ENCODE peak calls at places on chromosome 21, in six cellular contexts. O is uterus; S is lower leg skin; R is H7; E is CD8-positive, alpha-beta memory T cell; M is BE2C. Y is an unnamed sample.
A peak's percentile ranks its signal among the peaks of the same experiment; 100 is the strongest.

GRCh38 chr21:17467392-17467791 is 45.5 kb upstream of the CXADR start:
- DNase-seq in O (no peak), S (no peak), R (no peak), E (no peak), M (no peak), Y (no peak)

GRCh38 chr21:38915546-38915945 is 109.8 kb downstream of the ETS2 start:
- DNase-seq in O (no peak), S (peak; percentile 32), R (no peak), E (no peak), M (no peak), Y (no peak)

GRCh38 chr21:37257967-37258877 is 8.9 kb downstream of the VPS26C start:
- DNase-seq in O (peak; percentile 31), S (no peak), R (peak; percentile 80), E (peak; percentile 80), M (peak; percentile 68), Y (no peak)

GRCh38 chr21:23887709-23888303 is 1719.5 kb downstream of the MRPL39 start:
- DNase-seq in O (no peak), S (no peak), R (no peak), E (peak; percentile 51), M (no peak), Y (no peak)

GRCh38 chr21:17903929-17904639 is 84.9 kb upstream of the C21orf91 start:
- DNase-seq in O (no peak), S (no peak), R (no peak), E (no peak), M (no peak), Y (no peak)

GRCh38 chr21:36989699-36990507 is 16.6 kb upstream of the RIPPLY3 start:
- DNase-seq in O (peak; percentile 91), S (peak; percentile 97), R (peak; percentile 99), E (peak; percentile 90), M (peak; percentile 95), Y (peak; percentile 81)

GRCh38 chr21:39869141-39869818 is 2.0 kb downstream of the PCP4 start:
- DNase-seq in O (no peak), S (no peak), R (no peak), E (no peak), M (no peak), Y (no peak)

GRCh38 chr21:31235671-31236450 is 108.2 kb downstream of the TIAM1 start:
- DNase-seq in O (no peak), S (no peak), R (no peak), E (no peak), M (no peak), Y (peak; percentile 37)

GRCh38 chr21:37561506-37561905 is 194.9 kb downstream of the DYRK1A start:
- DNase-seq in O (no peak), S (peak; percentile 46), R (no peak), E (no peak), M (no peak), Y (no peak)

GRCh38 chr21:14686466-14687276 is 140.6 kb upstream of the SAMSN1 start:
- DNase-seq in O (no peak), S (no peak), R (no peak), E (peak; percentile 7), M (no peak), Y (no peak)

GRCh38 chr21:21007606-21008005 is 9.4 kb downstream of the NCAM2 start:
- DNase-seq in O (no peak), S (no peak), R (no peak), E (no peak), M (no peak), Y (no peak)

GRCh38 chr21:27339902-27340301 is 373.0 kb upstream of the ADAMTS5 start:
- DNase-seq in O (no peak), S (no peak), R (no peak), E (no peak), M (no peak), Y (no peak)

GRCh38 chr21:19123053-19123452 is 719.5 kb upstream of the TMPRSS15 start:
- DNase-seq in O (no peak), S (no peak), R (no peak), E (no peak), M (no peak), Y (no peak)

GRCh38 chr21:14050121-14050520 is 160.6 kb downstream of the LIPI start:
- DNase-seq in O (no peak), S (no peak), R (no peak), E (no peak), M (no peak), Y (no peak)

GRCh38 chr21:45981641-45982255 is at the start of gene COL6A1:
- DNase-seq in O (peak; percentile 80), S (peak; percentile 93), R (peak; percentile 98), E (no peak), M (peak; percentile 72), Y (no peak)
- H3K4me3 ChIP-seq in O (peak within 1 kb of the TSS; percentile 92), S (peak within 1 kb of the TSS; percentile 30), R (peak within 1 kb of the TSS; percentile 75), E (peak within 1 kb of the TSS; percentile 44), M (peak within 1 kb of the TSS; percentile 52), Y (peak within 1 kb of the TSS; percentile 96)

GRCh38 chr21:44354001-44354405 is 582 bp downstream of the TRPM2 start:
- DNase-seq in O (no peak), S (no peak), R (peak; percentile 35), E (no peak), M (no peak), Y (no peak)

GRCh38 chr21:44357064-44357837 is 3.8 kb downstream of the TRPM2 start:
- DNase-seq in O (no peak), S (no peak), R (peak; percentile 20), E (no peak), M (no peak), Y (no peak)

GRCh38 chr21:44356636-44357035 is 3.2 kb downstream of the TRPM2 start:
- DNase-seq in O (no peak), S (no peak), R (no peak), E (no peak), M (no peak), Y (no peak)

GRCh38 chr21:44353200-44353970 is at the start of gene TRPM2:
- DNase-seq in O (no peak), S (no peak), R (peak; percentile 21), E (no peak), M (no peak), Y (no peak)

GRCh38 chr21:44354775-44355771 is 1.7 kb downstream of the TRPM2 start:
- DNase-seq in O (no peak), S (no peak), R (peak; percentile 33), E (no peak), M (no peak), Y (no peak)
- H3K4me3 ChIP-seq in O (no peak overlapping the region), S (no peak overlapping the region), R (no peak overlapping the region), E (peak overlapping the region; percentile 34), M (no peak overlapping the region), Y (no peak overlapping the region)

GRCh38 chr21:33020558-33021100 is 5.1 kb upstream of the OLIG2 start:
- DNase-seq in O (no peak), S (peak; percentile 65), R (peak; percentile 60), E (no peak), M (no peak), Y (no peak)

GRCh38 chr21:33019516-33019884 is 6.2 kb upstream of the OLIG2 start:
- DNase-seq in O (no peak), S (peak; percentile 61), R (no peak), E (no peak), M (no peak), Y (no peak)

GRCh38 chr21:33018707-33019455 is 6.9 kb upstream of the OLIG2 start:
- DNase-seq in O (no peak), S (peak; percentile 36), R (peak; percentile 39), E (no peak), M (no peak), Y (no peak)

GRCh38 chr21:33021150-33021549 is 4.6 kb upstream of the OLIG2 start:
- DNase-seq in O (no peak), S (peak; percentile 46), R (peak; percentile 48), E (no peak), M (no peak), Y (no peak)

GRCh38 chr21:33019885-33020557 is 5.7 kb upstream of the OLIG2 start:
- DNase-seq in O (no peak), S (peak; percentile 77), R (peak; percentile 86), E (no peak), M (no peak), Y (no peak)
- H3K4me3 ChIP-seq in O (no peak overlapping the region), S (no peak overlapping the region), R (peak overlapping the region; percentile 35), E (peak overlapping the region; percentile 19), M (no peak overlapping the region), Y (no peak overlapping the region)

DNA sequence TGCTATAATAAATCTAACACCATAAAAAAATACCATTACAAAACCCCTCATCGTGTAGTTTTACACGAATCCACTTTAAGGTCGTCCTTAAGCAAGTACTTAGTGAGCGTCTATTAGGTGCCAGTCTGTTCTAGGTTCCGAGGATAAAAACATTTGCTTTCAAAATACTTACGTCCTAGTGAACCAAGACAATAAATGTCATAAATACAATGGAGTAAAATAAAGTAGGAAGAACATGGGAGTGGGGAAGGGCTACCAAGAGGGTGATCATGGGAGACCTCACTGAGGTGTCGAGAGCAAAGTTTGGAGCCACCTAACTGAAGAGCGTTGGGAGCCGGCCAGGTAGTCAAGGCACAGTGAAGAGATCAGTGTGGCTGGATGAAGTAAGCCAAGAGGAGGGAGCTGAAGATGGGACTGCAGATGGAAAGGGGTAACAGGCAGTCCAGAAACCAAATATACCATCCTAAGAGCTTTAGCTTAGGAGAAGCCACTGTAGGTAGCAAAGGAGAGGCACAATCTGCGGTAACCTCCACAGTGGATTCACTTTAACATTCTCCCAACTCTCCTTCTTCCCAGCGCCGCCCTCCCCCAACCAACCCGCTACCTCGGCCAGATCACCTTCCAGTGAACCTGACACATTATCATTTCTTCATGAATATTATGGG is 684 bp downstream of the LTN1 start:
- DNase-seq in O (no peak), S (no peak), R (no peak), E (no peak), M (no peak), Y (no peak)
- H3K4me3 ChIP-seq in O (peak overlapping the region; percentile 72), S (peak overlapping the region; percentile 91), R (peak overlapping the region; percentile 96), E (peak overlapping the region; percentile 88), M (peak overlapping the region; percentile 99), Y (peak overlapping the region; percentile 84)

GRCh38 chr21:41973861-41974751 is 20.3 kb upstream of the C2CD2 start:
- DNase-seq in O (peak; percentile 40), S (no peak), R (peak; percentile 83), E (no peak), M (no peak), Y (no peak)
- H3K4me3 ChIP-seq in O (no peak overlapping the region), S (no peak overlapping the region), R (no peak overlapping the region), E (no peak overlapping the region), M (no peak overlapping the region), Y (no peak overlapping the region)

GRCh38 chr21:35024475-35024874 is 24.6 kb downstream of the RUNX1 start:
- DNase-seq in O (no peak), S (no peak), R (no peak), E (no peak), M (no peak), Y (no peak)
- H3K4me3 ChIP-seq in O (no peak overlapping the region), S (no peak overlapping the region), R (no peak overlapping the region), E (no peak overlapping the region), M (no peak overlapping the region), Y (no peak overlapping the region)

GRCh38 chr21:41809891-41810596 is 43.2 kb upstream of the RIPK4 start:
- DNase-seq in O (no peak), S (peak; percentile 79), R (peak; percentile 39), E (no peak), M (no peak), Y (no peak)
- H3K4me3 ChIP-seq in O (no peak overlapping the region), S (no peak overlapping the region), R (no peak overlapping the region), E (no peak overlapping the region), M (no peak overlapping the region), Y (no peak overlapping the region)

GRCh38 chr21:45430521-45431501 is 25.8 kb downstream of the COL18A1 start:
- DNase-seq in O (no peak), S (no peak), R (peak; percentile 94), E (no peak), M (no peak), Y (no peak)
- H3K4me3 ChIP-seq in O (no peak overlapping the region), S (no peak overlapping the region), R (no peak overlapping the region), E (no peak overlapping the region), M (no peak overlapping the region), Y (no peak overlapping the region)

Y was measured in astrocyte of the cerebellum.